ENCODE peak calls at places on chromosomes 11 and 22, in eight cellular contexts. P is NCI-H1092, O is mesendoderm, E is EL, G is amygdala, H is progenitor cell of endocrine pancreas, N is tibial nerve, Y is Caco-2. M is an unnamed sample.

GRCh38 chr11:30479899-30480298 is 106.3 kb downstream of the MPPED2 start:
- DNase-seq in P (no peak), O (peak), E (no peak), G (no peak), H (no peak), N (no peak), Y (no peak), M (peak)

GRCh38 chr11:132456735-132457328 is 1075.5 kb downstream of the OPCML start:
- DNase-seq in P (no peak), O (peak), E (no peak), G (no peak), H (no peak), N (no peak), Y (no peak), M (no peak)

GRCh38 chr11:121928597-121929580 is 187.1 kb downstream of the BLID start:
- DNase-seq in P (no peak), O (peak), E (no peak), G (no peak), H (no peak), N (no peak), Y (no peak), M (no peak)

GRCh38 chr22:49091451-49091850 is 736.2 kb downstream of the BRD1 start:
- DNase-seq in P (no peak), O (no peak), E (no peak), G (no peak), H (no peak), N (no peak), Y (no peak), M (no peak)

GRCh38 chr11:102438311-102439062 is 14.1 kb downstream of the TMEM123 start:
- DNase-seq in P (no peak), O (no peak), E (no peak), G (no peak), H (peak), N (no peak), Y (peak), M (no peak)

GRCh38 chr22:25542231-25542630 is 22.2 kb upstream of the GRK3 start:
- DNase-seq in P (no peak), O (no peak), E (no peak), G (no peak), H (no peak), N (no peak), Y (no peak), M (no peak)

GRCh38 chr22:47842119-47842518 is 1079.7 kb downstream of the TBC1D22A start:
- DNase-seq in P (no peak), O (peak), E (no peak), G (no peak), H (no peak), N (no peak), Y (no peak), M (no peak)

GRCh38 chr22:38202437-38203089 is 769 bp downstream of the MAFF start:
- DNase-seq in P (no peak), O (peak), E (peak), G (peak), H (peak), N (peak), Y (peak), M (peak)

GRCh38 chr22:23237201-23237798 is 57.0 kb downstream of the BCR start:
- DNase-seq in P (peak), O (peak), E (no peak), G (peak), H (no peak), N (peak), Y (no peak), M (peak)

GRCh38 chr22:48918585-48919186 is 909.0 kb downstream of the BRD1 start:
- DNase-seq in P (peak), O (no peak), E (no peak), G (no peak), H (no peak), N (no peak), Y (no peak), M (no peak)

GRCh38 chr11:58927393-58928081 is 11.8 kb upstream of the GLYATL1 start:
- DNase-seq in P (peak), O (peak), E (peak), G (peak), H (peak), N (no peak), Y (peak), M (peak)

GRCh38 chr11:90218606-90219005 is 4.2 kb downstream of the CHORDC1 start:
- DNase-seq in P (no peak), O (peak), E (no peak), G (no peak), H (no peak), N (no peak), Y (peak), M (no peak)

GRCh38 chr11:14417186-14417585 is 58.2 kb upstream of the RRAS2 start:
- DNase-seq in P (no peak), O (no peak), E (no peak), G (no peak), H (no peak), N (no peak), Y (no peak), M (no peak)

GRCh38 chr11:131897247-131897646 is 526.8 kb downstream of the NTM start:
- DNase-seq in P (no peak), O (no peak), E (no peak), G (no peak), H (no peak), N (no peak), Y (no peak), M (no peak)

GRCh38 chr22:48561676-48562075 is 1266.0 kb downstream of the BRD1 start:
- DNase-seq in P (no peak), O (no peak), E (no peak), G (no peak), H (no peak), N (no peak), Y (no peak), M (no peak)

GRCh38 chr22:41345807-41346335 is 35.9 kb upstream of the TEF start:
- DNase-seq in P (no peak), O (no peak), E (no peak), G (no peak), H (no peak), N (no peak), Y (no peak), M (no peak)

GRCh38 chr11:103889679-103890078 is 146.8 kb upstream of the DDI1 start:
- DNase-seq in P (no peak), O (no peak), E (no peak), G (no peak), H (no peak), N (no peak), Y (no peak), M (no peak)

GRCh38 chr22:23400286-23400981 is 179.7 kb downstream of the IGLL1 start:
- DNase-seq in P (no peak), O (no peak), E (no peak), G (no peak), H (no peak), N (no peak), Y (no peak), M (no peak)

GRCh38 chr22:21449531-21450319 is 17.5 kb upstream of the TMEM191C start:
- DNase-seq in P (no peak), O (no peak), E (no peak), G (no peak), H (no peak), N (peak), Y (no peak), M (peak)

GRCh38 chr11:9760180-9760550 is 96.3 kb downstream of the SWAP70 start:
- DNase-seq in P (no peak), O (no peak), E (peak), G (peak), H (no peak), N (peak), Y (no peak), M (peak)

GRCh38 chr11:19419021-19419750 is 178.4 kb upstream of the E2F8 start:
- DNase-seq in P (no peak), O (no peak), E (peak), G (no peak), H (no peak), N (no peak), Y (peak), M (peak)